ENCODE peak calls at places on chromosome 15, in four cellular contexts. L is lower lobe of right lung, B is caudate nucleus, C is foreskin keratinocyte. N is an unnamed sample.

GRCh38 chr15:39624806-39625205 is 43.9 kb downstream of the THBS1 start:
- DNase-seq in L (peak), B (no peak), C (peak), N (peak)

GRCh38 chr15:82414536-82415191 is 15.0 kb upstream of the GOLGA6L9 start:
- DNase-seq in L (no peak), B (no peak), C (no peak), N (no peak)

GRCh38 chr15:101167366-101167790 is 84.5 kb downstream of the CHSY1 start:
- DNase-seq in L (no peak), B (no peak), C (no peak), N (no peak)

GRCh38 chr15:79849789-79850188 is 47.0 kb downstream of the MTHFS start:
- DNase-seq in L (no peak), B (no peak), C (peak), N (no peak)

GRCh38 chr15:52796742-52797515 is 6.8 kb upstream of the ONECUT1 start:
- DNase-seq in L (no peak), B (no peak), C (no peak), N (no peak)

GRCh38 chr15:67149859-67150824 is 84.7 kb downstream of the SMAD3 start:
- DNase-seq in L (no peak), B (no peak), C (peak), N (peak)

GRCh38 chr15:55546718-55547117 is 38.7 kb upstream of the DNAAF4 start:
- DNase-seq in L (no peak), B (no peak), C (peak), N (no peak)

GRCh38 chr15:96207377-96208006 is 123.0 kb upstream of the NR2F2 start:
- DNase-seq in L (no peak), B (no peak), C (peak), N (no peak)

GRCh38 chr15:45102226-45102625 is 11.7 kb downstream of the DUOX2 start:
- DNase-seq in L (no peak), B (no peak), C (no peak), N (no peak)

GRCh38 chr15:74389115-74390048 is 21.9 kb upstream of the CYP11A1 start:
- DNase-seq in L (peak), B (no peak), C (no peak), N (no peak)

GRCh38 chr15:24746094-24746493 is 70.5 kb downstream of the NPAP1 start:
- DNase-seq in L (no peak), B (no peak), C (no peak), N (no peak)

GRCh38 chr15:95300958-95301357 is 1029.5 kb upstream of the NR2F2 start:
- DNase-seq in L (no peak), B (no peak), C (no peak), N (no peak)

GRCh38 chr15:87267798-87268197 is 988.7 kb downstream of the NTRK3 start:
- DNase-seq in L (no peak), B (no peak), C (peak), N (peak)

GRCh38 chr15:70923311-70924080 is 30.9 kb downstream of the LRRC49 start:
- DNase-seq in L (no peak), B (no peak), C (no peak), N (no peak)

GRCh38 chr15:50753463-50753862 is 12.0 kb downstream of the SPPL2A start:
- DNase-seq in L (no peak), B (no peak), C (no peak), N (no peak)

GRCh38 chr15:40893733-40894688 is at the start of gene VPS18:
- DNase-seq in L (peak), B (peak), C (peak), N (peak)

GRCh38 chr15:40891810-40892448 is 2.3 kb upstream of the VPS18 start:
- DNase-seq in L (no peak), B (no peak), C (peak), N (no peak)

GRCh38 chr15:40893019-40893723 is 1.1 kb upstream of the VPS18 start:
- DNase-seq in L (no peak), B (no peak), C (no peak), N (no peak)

GRCh38 chr15:40892449-40893012 is 1.7 kb upstream of the VPS18 start:
- DNase-seq in L (no peak), B (no peak), C (no peak), N (no peak)

DNA sequence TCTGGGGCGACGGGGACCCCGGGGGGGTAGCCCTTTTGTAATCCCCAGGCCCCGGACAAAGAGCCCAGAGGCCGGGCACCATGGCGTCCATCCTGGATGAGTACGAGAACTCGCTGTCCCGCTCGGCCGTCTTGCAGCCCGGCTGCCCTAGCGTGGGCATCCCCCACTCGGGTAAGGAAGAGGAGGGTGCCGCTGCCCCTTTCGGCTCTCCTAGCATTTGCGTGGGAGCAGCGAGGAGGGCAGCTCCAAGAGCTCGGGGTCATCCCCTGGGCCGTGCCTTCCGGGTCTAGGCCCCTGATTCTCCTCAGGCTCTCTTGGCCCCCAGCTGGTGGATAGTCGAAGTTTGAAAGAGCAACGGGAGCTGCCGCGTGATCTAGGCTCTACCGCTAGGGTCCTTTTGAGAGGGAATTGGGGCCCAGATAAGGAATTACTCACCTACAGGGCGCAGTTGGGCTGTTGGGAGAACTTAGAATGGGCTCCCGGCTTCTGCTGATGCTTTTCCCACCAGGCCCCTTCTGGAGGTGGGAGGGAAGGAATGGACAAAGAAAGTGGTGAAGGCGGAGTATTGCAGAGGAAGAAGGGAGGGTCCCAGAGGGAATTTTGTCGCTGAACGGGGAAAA is 549 bp downstream of the VPS18 start:
- DNase-seq in L (peak), B (no peak), C (peak), N (no peak)
- H3K27ac ChIP-seq in L (peak), B (peak), C (peak), N (peak)

GRCh38 chr15:63060699-63061098 is 18.2 kb downstream of the TPM1 start:
- DNase-seq in L (no peak), B (no peak), C (no peak), N (no peak)

GRCh38 chr15:63061971-63062370 is 19.4 kb downstream of the TPM1 start:
- DNase-seq in L (no peak), B (no peak), C (no peak), N (no peak)

GRCh38 chr15:63059075-63059474 is 16.5 kb downstream of the TPM1 start:
- DNase-seq in L (no peak), B (no peak), C (no peak), N (no peak)

GRCh38 chr15:63057454-63058335 is 15.1 kb downstream of the TPM1 start:
- DNase-seq in L (no peak), B (no peak), C (no peak), N (no peak)

GRCh38 chr15:63059573-63060216 is 17.1 kb downstream of the TPM1 start:
- DNase-seq in L (no peak), B (no peak), C (no peak), N (no peak)
- H3K27ac ChIP-seq in L (no peak), B (no peak), C (no peak), N (no peak)

GRCh38 chr15:90055182-90055581 is 47.1 kb downstream of the IDH2 start:
- DNase-seq in L (no peak), B (no peak), C (no peak), N (no peak)
- H3K27ac ChIP-seq in L (peak), B (no peak), C (no peak), N (peak)

GRCh38 chr15:97962263-97962662 is 1.8 kb downstream of the ARRDC4 start:
- DNase-seq in L (no peak), B (no peak), C (no peak), N (no peak)
- H3K27ac ChIP-seq in L (peak), B (no peak), C (no peak), N (no peak)

GRCh38 chr15:78004919-78005634 is 72.4 kb downstream of the TBC1D2B start:
- DNase-seq in L (peak), B (peak), C (peak), N (peak)

GRCh38 chr15:78003539-78004008 is 73.9 kb downstream of the TBC1D2B start:
- DNase-seq in L (no peak), B (no peak), C (no peak), N (no peak)

GRCh38 chr15:78006567-78007205 is 70.8 kb downstream of the TBC1D2B start:
- DNase-seq in L (no peak), B (no peak), C (no peak), N (no peak)

GRCh38 chr15:78002996-78003395 is 74.5 kb downstream of the TBC1D2B start:
- DNase-seq in L (no peak), B (no peak), C (no peak), N (no peak)

GRCh38 chr15:78004222-78004727 is 73.2 kb downstream of the TBC1D2B start:
- DNase-seq in L (no peak), B (no peak), C (no peak), N (no peak)
- H3K27ac ChIP-seq in L (peak), B (no peak), C (no peak), N (no peak)

GRCh38 chr15:93981706-93982105 is 249.7 kb upstream of the MCTP2 start:
- DNase-seq in L (no peak), B (no peak), C (no peak), N (no peak)
- H3K27ac ChIP-seq in L (no peak), B (no peak), C (no peak), N (no peak)

N was measured in epithelial cell of prostate.